ENCODE peak calls at places on chromosomes 2 and 18, in seven cellular contexts. U is foreskin fibroblast, N is cardiac fibroblast, A is uterus, I is GM23338, O is adrenal gland, V is prostate gland. E is an unnamed sample.

GRCh38 chr2:215799194-215799593 is 214.2 kb downstream of the MREG start:
- DNase-seq in U (no peak), N (peak; percentile 77), A (no peak), I (no peak), O (no peak), V (no peak), E (no peak)

GRCh38 chr2:54549430-54549829 is 93.3 kb downstream of the SPTBN1 start:
- DNase-seq in U (no peak), N (no peak), A (no peak), I (no peak), O (no peak), V (no peak), E (no peak)

GRCh38 chr2:152920846-152921245 is 202.4 kb downstream of the ARL6IP6 start:
- DNase-seq in U (no peak), N (no peak), A (no peak), I (no peak), O (no peak), V (no peak), E (no peak)

GRCh38 chr18:70295633-70296188 is 6.9 kb downstream of the SOCS6 start:
- DNase-seq in U (no peak), N (peak; percentile 9), A (no peak), I (no peak), O (no peak), V (no peak), E (no peak)

GRCh38 chr2:190869721-190870120 is 10.9 kb upstream of the GLS start:
- DNase-seq in U (no peak), N (no peak), A (no peak), I (peak; percentile 66), O (no peak), V (no peak), E (no peak)

GRCh38 chr2:37324536-37324785 is 172 bp downstream of the PRKD3 start:
- DNase-seq in U (no peak), N (peak; percentile 69), A (peak; percentile 86), I (no peak), O (no peak), V (peak; percentile 75), E (no peak)

GRCh38 chr2:236045264-236046235 is 122.6 kb downstream of the GBX2 start:
- DNase-seq in U (no peak), N (no peak), A (no peak), I (no peak), O (no peak), V (no peak), E (no peak)

GRCh38 chr2:224885836-224886547 is 156.3 kb downstream of the DOCK10 start:
- DNase-seq in U (peak; percentile 79), N (peak; percentile 89), A (no peak), I (no peak), O (no peak), V (no peak), E (peak; percentile 61)

GRCh38 chr2:73343992-73344391 is 41.6 kb upstream of the ALMS1 start:
- DNase-seq in U (no peak), N (no peak), A (no peak), I (no peak), O (no peak), V (no peak), E (no peak)

GRCh38 chr2:227870710-227871374 is 589 bp upstream of the DAW1 start:
- DNase-seq in U (no peak), N (peak; percentile 94), A (no peak), I (peak; percentile 37), O (no peak), V (no peak), E (no peak)

GRCh38 chr2:227867386-227867785 is 4.0 kb upstream of the DAW1 start:
- DNase-seq in U (no peak), N (no peak), A (no peak), I (no peak), O (no peak), V (no peak), E (no peak)

GRCh38 chr2:227872676-227873075 is 1.2 kb downstream of the DAW1 start:
- DNase-seq in U (no peak), N (no peak), A (no peak), I (no peak), O (no peak), V (no peak), E (no peak)

GRCh38 chr2:227876536-227876882 is 5.1 kb downstream of the DAW1 start:
- DNase-seq in U (no peak), N (peak; percentile 81), A (no peak), I (no peak), O (no peak), V (no peak), E (no peak)

GRCh38 chr2:227871375-227871788 is at the start of gene DAW1:
- DNase-seq in U (no peak), N (peak; percentile 76), A (no peak), I (peak; percentile 95), O (peak; percentile 43), V (no peak), E (no peak)
- H3K4me3 ChIP-seq in U (peak within 1 kb of the TSS; percentile 42), N (peak within 1 kb of the TSS; percentile 39), A (peak within 1 kb of the TSS; percentile 9), I (peak within 1 kb of the TSS; percentile 77), O (no peak within 1 kb of the TSS), V (peak within 1 kb of the TSS; percentile 4), E (peak within 1 kb of the TSS; percentile 43)

GRCh38 chr2:10222-10875 is 36.0 kb downstream of the FAM110C start:
- DNase-seq in U (no peak), N (peak; percentile 4), A (peak; percentile 44), I (no peak), O (peak; percentile 51), V (no peak), E (no peak)

GRCh38 chr2:11248-11941 is 34.9 kb downstream of the FAM110C start:
- DNase-seq in U (no peak), N (peak; percentile 63), A (peak; percentile 59), I (peak; percentile 95), O (peak; percentile 71), V (no peak), E (no peak)
- H3K4me3 ChIP-seq in U (no peak overlapping the region), N (no peak overlapping the region), A (no peak overlapping the region), I (peak overlapping the region; percentile 51), O (no peak overlapping the region), V (no peak overlapping the region), E (no peak overlapping the region)

DNA sequence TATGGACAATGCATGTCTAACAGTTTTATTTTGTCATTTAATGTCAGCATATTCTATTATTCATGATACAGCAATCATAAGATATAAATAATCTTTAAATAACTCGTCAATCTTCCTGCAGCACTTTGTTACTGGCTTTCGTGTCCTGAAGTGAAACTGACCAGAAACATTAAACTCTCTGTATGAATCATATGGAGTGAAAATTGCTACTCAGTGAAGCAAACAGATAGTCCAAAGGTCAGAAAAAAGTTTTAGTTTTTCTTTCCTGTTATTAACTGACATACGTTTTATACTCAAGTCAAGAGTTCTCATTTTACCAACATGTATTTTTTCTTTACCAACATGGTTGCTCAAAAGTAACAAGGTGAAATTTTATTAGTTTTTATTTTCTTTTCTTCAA is 106.8 kb upstream of the GALNT5 start:
- DNase-seq in U (peak; percentile 12), N (peak; percentile 41), A (no peak), I (no peak), O (no peak), V (no peak), E (no peak)
- H3K4me3 ChIP-seq in U (no peak overlapping the region), N (no peak overlapping the region), A (no peak overlapping the region), I (no peak overlapping the region), O (no peak overlapping the region), V (no peak overlapping the region), E (no peak overlapping the region)

DNA sequence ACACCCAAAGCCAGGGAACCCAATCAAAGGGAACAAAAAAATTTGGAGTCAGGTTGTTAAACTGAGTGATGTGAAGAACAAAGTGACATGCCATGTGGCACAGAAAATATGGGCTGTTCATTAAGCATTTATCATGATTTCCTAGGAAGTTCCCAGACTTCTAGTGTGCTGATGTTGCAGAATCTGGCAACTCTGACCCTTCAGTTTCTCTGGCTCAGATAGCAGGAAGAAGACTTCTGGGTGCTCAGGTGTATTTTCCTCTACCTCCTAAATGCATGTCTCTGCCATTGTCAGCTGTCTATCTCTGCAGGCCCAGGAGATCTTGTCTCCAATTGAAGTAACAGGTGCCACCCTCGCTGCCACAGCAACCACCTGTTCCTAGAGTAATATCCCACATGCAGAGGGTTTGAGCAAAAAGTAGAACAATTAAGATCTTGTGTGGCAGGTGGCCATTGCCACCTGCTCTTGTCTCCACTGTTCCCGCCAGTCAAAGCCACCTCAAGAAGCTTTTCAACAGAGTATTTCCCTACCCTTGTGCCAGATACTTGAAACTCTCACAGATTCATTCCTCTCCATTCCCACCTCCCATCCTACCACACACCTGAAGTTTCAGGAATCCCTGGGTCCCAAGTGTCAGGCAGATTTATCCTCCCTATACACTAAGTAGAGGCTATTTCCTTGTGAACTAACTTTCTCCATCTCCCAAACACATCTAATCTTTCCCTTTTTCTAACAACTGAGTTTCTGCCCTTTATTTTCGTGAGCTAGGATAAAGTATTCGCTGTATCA is 533.7 kb upstream of the CHAC2 start:
- DNase-seq in U (no peak), N (no peak), A (no peak), I (peak; percentile 2), O (no peak), V (no peak), E (no peak)
- H3K4me3 ChIP-seq in U (no peak overlapping the region), N (no peak overlapping the region), A (no peak overlapping the region), I (no peak overlapping the region), O (no peak overlapping the region), V (no peak overlapping the region), E (no peak overlapping the region)

E was measured in skeletal muscle cell.